ENCODE peak calls at places on chromosomes 6 and 20, in four cellular contexts. T, R, V and L are unnamed samples. For H3K4me1, the result is how much of the 10 kb centered on the place peaks cover.

GRCh38 chr6:34015576-34015975 is 130.3 kb downstream of the GRM4 start:
- DNase-seq in V (no peak), R (peak), T (no peak), L (no peak)

GRCh38 chr6:111713196-111713705 is 107.6 kb upstream of the TRAF3IP2 start:
- DNase-seq in T (no peak), V (no peak), R (no peak), L (no peak)

GRCh38 chr6:30879684-30880427 is 4.5 kb upstream of the DDR1 start:
- DNase-seq in V (no peak), R (no peak), T (no peak), L (no peak)

GRCh38 chr6:107712523-107713213 is 111.4 kb downstream of the SCML4 start:
- DNase-seq in T (no peak), R (peak), V (peak), L (peak)

GRCh38 chr6:17281497-17282481 is 628 bp downstream of the RBM24 start:
- DNase-seq in V (peak), T (no peak), R (peak), L (no peak)

GRCh38 chr6:34839696-34840352 is 47.9 kb downstream of the BLTP3A start:
- DNase-seq in T (no peak), V (peak), R (peak), L (no peak)

GRCh38 chr20:59625214-59625922 is 21.0 kb downstream of the PHACTR3 start:
- DNase-seq in T (no peak), R (no peak), V (no peak), L (no peak)

GRCh38 chr6:134152767-134153485 is 100.5 kb upstream of the SLC2A12 start:
- DNase-seq in T (no peak), V (no peak), R (no peak), L (no peak)

GRCh38 chr6:167807200-167807599 is 19.5 kb upstream of the AFDN start:
- DNase-seq in T (no peak), R (no peak), V (no peak), L (no peak)

GRCh38 chr6:157774153-157775135 is 48.6 kb upstream of the SNX9 start:
- DNase-seq in R (no peak), V (no peak), T (no peak), L (no peak)

GRCh38 chr6:160978141-160978926 is 13.2 kb upstream of the MAP3K4 start:
- DNase-seq in V (peak), R (peak), T (no peak), L (peak)

GRCh38 chr6:6752129-6752528 is 163.6 kb downstream of the LY86 start:
- DNase-seq in R (peak), T (no peak), V (peak), L (no peak)

GRCh38 chr20:61448396-61448795 is 196.3 kb downstream of the CDH4 start:
- DNase-seq in R (no peak), V (no peak), T (no peak), L (no peak)

GRCh38 chr6:167825759-167826229 is 917 bp upstream of the AFDN start:
- DNase-seq in V (no peak), T (peak), R (peak), L (peak)

GRCh38 chr20:35490736-35491181 is 35.4 kb downstream of the CEP250 start:
- DNase-seq in V (no peak), R (no peak), T (no peak), L (no peak)

GRCh38 chr6:2072450-2072849 is 173.0 kb downstream of the GMDS start:
- DNase-seq in R (peak), V (peak), T (no peak), L (no peak)

GRCh38 chr20:11001767-11002540 is 328.2 kb upstream of the JAG1 start:
- DNase-seq in V (peak), R (peak), T (peak), L (peak)

GRCh38 chr6:63440057-63440456 is 120.3 kb upstream of the LGSN start:
- DNase-seq in V (no peak), T (no peak), R (no peak), L (peak)

GRCh38 chr20:137668-138131 is 4.7 kb upstream of the DEFB126 start:
- DNase-seq in T (peak), V (no peak), R (no peak), L (no peak)

GRCh38 chr6:33117826-33118277 is 42.1 kb downstream of the HLA-DPB1 start:
- DNase-seq in V (no peak), R (no peak), T (no peak), L (no peak)

GRCh38 chr20:37239026-37239451 is 22.6 kb downstream of the GHRH start:
- DNase-seq in R (peak), T (no peak), V (peak), L (no peak)

GRCh38 chr6:167572841-167573271 is 248.0 kb downstream of the TTLL2 start:
- DNase-seq in R (no peak), V (no peak), T (no peak), L (no peak)

GRCh38 chr6:84082693-84083265 is 49.2 kb downstream of the MRAP2 start:
- DNase-seq in R (no peak), T (no peak), V (no peak), L (no peak)

GRCh38 chr6:12570461-12571030 is 146.0 kb upstream of the PHACTR1 start:
- DNase-seq in T (no peak), R (peak), V (peak), L (peak)

GRCh38 chr6:66558189-66558588 is 851.2 kb upstream of the EYS start:
- DNase-seq in V (no peak), R (no peak), T (no peak), L (no peak)

DNA sequence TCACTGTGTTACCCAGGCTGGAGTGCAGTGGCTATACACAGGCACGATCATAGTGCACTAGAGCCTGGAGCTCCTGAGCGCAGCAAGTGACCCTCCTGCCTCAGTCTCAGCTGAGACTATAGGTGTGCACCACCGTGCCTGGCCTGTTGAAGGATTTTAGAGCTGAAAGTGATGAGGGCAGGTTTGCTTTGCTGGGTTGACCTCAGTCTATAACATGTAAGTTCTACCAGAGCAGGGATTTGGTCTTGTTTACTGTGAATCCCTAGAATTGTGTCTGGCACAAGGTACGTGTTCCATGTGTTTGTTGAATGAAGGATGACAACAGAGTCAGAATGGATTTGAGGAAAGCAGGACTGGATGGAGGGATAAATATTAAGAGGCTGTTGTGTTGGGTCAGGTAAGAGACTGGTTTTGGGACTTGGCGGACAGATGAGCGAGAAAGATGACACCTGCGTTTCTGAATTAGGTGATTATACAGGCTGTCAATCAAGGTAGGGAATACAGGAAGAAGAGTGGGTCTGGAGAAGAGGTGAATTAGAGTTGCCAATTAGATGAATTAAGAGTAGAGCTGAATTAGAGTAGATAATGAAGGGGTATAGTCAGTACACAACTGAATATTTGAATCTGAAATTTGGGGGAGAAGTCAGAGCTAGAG is 6.5 kb downstream of the ASXL1 start:
- DNase-seq in R (no peak), V (no peak), T (no peak), L (no peak)
- H3K4me1 ChIP-seq in R (under half), V (under half), T (under half), L (under half)

GRCh38 chr20:6718660-6719059 is 48.8 kb upstream of the BMP2 start:
- DNase-seq in T (no peak), V (no peak), R (peak), L (peak)

GRCh38 chr20:6709865-6710595 is 57.5 kb upstream of the BMP2 start:
- DNase-seq in T (no peak), R (peak), V (peak), L (no peak)

GRCh38 chr20:6711950-6712634 is 55.4 kb upstream of the BMP2 start:
- DNase-seq in R (no peak), T (no peak), V (no peak), L (no peak)

GRCh38 chr20:6714202-6714800 is 53.2 kb upstream of the BMP2 start:
- DNase-seq in T (no peak), R (no peak), V (no peak), L (no peak)

DNA sequence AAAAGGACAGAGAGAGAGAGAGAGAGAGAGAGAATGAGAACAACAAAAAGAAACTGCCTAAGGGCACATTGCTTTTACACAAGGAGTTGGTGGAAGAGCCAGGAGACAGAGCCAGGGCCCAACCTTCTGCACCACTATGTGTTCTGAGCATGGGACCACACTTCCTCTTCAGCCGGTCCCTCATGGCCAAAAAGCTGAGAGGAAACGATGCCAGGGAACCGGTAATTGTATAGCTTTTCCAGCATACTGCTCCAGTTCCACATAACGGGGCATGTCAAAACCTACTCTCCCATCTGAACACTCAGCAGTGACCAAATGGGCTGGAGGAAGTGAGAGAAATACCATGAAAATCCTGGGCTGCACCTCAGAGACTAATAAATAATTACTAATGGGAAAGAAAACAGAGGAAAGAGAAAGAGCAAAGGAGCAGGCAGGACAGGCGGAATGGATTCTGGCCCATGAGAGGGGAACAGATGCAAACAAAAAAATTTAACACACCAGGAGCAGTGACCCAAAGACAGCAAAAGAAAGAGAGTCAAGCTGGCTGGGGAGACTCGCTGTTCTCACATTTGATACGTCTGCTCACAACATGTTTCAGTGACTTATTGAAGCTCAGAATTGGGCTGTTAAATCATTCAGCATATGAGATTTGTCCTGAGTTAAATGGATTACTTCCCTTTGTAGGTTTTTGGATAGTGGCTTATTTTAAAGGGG is 52.0 kb upstream of the BMP2 start:
- DNase-seq in V (no peak), T (no peak), R (no peak), L (no peak)
- H3K9ac ChIP-seq in V (no peak), T (no peak), R (no peak), L (no peak)

GRCh38 chr6:138785980-138786379 is 9.9 kb upstream of the ECT2L start:
- DNase-seq in R (peak), V (peak), T (no peak), L (no peak)

GRCh38 chr6:138782243-138782642 is 8.7 kb downstream of the CCDC28A start:
- DNase-seq in R (no peak), V (peak), T (no peak), L (no peak)

GRCh38 chr6:138787138-138787537 is 8.7 kb upstream of the ECT2L start:
- DNase-seq in R (no peak), V (no peak), T (no peak), L (no peak)

DNA sequence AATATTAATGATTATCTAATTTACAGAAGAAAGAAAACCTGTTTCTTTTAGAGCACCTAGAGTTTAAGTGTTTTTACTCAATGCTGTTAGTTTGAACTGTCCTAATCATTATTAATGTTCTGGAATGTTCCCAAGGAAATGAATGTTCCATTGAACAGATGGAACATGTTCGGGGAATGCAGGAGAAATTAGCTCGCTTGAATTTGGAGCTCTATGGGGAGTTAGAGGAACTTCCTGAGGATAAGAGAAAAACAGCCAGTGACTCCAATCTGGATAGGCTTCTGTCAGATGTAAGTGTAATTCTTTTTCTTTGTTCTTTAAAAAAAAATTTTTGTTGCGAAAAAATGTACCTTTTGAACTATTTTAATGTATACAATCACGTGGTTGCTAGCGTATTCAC is 10.8 kb upstream of the ECT2L start:
- DNase-seq in R (no peak), T (no peak), V (no peak), L (no peak)
- H3K4me1 ChIP-seq in R (under half), T (under half), V (under half), L (under half)

DNA sequence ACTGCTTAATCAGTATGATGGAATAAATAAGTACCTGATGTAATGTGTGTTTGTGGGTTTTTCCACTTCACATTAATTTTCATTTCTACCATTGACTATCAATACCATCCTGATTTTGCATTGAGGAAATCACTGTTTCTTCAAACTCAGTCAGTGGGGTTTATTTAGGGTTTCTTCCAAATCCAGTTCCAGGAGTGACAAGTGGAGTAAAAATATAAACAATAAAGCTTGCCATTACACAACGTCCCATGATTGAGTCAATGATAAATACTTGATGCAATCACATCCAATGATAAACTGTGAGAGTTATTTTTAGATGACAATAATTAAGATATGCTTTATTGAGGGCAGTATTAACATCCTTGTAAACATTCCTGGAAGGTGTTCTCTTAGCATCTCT is 1037.4 kb upstream of the GJE1 start:
- DNase-seq in T (no peak), R (no peak), V (no peak), L (no peak)
- H3K9ac ChIP-seq in T (no peak), R (no peak), V (no peak), L (no peak)

DNA sequence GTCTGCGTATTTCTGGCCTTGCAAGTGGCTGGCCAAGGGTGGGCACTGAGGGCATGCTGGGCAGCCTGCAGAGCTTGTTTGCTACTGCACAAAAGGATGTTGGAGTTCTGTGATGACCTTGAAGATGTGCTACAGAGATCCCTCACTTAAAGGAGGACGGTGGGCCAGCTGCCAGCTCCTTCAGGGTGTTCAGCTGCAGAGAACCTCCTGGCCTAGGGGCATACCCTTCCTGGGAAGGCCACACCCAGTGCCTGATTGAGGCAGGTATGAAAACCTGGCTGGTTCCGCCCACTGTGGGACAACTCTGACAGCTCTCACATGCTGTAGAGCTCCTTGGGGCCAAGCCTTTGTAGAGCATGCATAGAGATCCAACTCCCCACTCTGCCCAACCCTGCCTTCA is 3.0 kb upstream of the KCNK17 start:
- DNase-seq in T (no peak), R (no peak), V (no peak), L (no peak)
- H3K4me1 ChIP-seq in T (under half), R (under half), V (under half), L (under half)

DNA sequence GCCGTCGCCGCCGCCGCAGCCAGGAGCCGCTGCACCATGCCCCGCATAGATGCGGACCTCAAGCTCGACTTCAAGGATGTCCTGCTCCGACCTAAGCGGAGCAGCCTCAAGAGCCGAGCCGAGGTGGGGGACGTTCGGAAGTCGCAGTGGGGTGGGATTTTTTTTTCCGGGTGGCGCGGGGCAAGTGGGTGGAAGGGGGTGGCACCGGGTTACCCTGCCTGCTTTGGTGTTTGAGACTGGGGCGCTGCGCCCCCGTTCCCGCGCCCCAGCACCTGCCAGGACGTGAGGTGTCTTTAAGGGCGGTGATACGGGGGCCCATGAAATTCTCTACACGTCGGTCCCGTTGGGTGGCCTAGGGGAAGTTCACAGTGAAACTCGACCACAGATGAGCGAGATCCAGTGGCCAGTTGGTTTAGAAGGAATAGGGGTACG is 287 bp downstream of the GMPR start:
- DNase-seq in T (no peak), R (no peak), V (no peak), L (no peak)
- H3K9ac ChIP-seq in T (peak), R (peak), V (peak), L (peak)

DNA sequence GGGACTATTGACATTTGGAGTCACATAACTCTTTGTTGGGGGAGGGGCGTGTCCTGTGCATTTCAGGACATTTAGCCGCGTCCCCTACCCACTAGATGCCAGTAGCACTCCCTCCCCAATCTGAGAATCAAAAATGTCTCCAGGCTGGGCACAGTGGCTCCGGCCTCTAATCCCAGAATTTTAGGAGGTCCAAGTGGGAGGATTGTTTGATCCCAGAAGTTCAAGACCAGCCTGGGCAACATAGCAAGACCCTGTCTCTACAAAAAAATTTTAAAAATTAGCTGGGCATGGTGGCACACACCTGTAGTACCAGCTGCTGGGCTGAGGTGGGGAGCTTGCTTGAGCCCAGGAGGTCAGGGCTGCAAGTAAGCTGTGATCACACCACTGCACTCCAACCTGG is 2.1 kb upstream of the PREX1 start:
- DNase-seq in T (no peak), V (no peak), R (no peak), L (no peak)
- H3K4me1 ChIP-seq in T (under half), V (under half), R (under half), L (under half)

DNA sequence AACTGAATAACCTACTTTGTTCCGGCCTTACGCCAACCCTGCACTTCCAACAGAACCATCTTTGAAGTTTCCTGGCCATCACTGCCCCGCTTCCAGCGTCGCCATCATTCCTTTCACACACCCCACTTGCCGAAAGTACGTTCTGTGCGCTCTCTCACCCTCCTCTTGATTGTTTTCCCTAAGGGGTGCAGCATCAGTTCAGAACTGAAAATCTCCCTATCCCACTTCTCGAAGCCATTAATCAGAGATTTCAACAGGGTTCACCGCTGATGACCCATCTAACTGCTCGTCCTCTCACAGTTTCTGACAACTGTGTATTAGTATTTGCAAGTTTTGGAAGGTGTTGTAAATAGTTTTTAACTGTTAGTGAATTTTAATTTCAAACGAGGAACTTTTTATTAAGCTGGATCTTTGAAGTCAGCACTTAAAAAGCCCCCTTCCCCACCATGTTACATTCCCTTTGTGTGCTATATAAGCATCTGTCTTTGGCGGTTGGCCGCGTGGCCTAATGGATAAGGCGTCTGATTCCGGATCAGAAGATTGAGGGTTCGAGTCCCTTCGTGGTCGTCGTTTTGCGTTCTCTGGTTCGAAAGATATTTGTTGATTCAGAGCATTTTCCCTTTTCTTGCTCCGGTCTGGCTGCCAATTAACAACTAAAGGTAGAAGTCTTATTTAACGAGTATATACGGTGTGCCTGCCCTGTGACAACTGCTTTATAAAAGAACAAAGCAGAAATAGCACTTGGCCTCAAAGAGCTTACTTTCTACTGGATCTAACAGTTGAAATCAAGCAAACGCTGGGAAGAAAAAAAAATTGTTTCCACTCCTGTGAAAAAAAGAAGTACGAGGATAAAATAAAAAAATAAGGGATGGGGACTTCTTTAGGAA is 42.6 kb downstream of the TRIM27 start:
- DNase-seq in V (peak), T (peak), R (peak), L (peak)
- H3K9ac ChIP-seq in V (peak), T (no peak), R (no peak), L (peak)

GRCh38 chr6:108712946-108713345 is 135.3 kb upstream of the ARMC2 start:
- DNase-seq in V (no peak), T (no peak), R (no peak), L (no peak)
- H3K4me1 ChIP-seq in V (under half), T (under half), R (under half), L (under half)